ENCODE peak calls at places on chromosomes 12 and 14, in four cellular contexts. M, C, N and Z are unnamed samples.

GRCh38 chr12:123435636-123436016 is 858 bp downstream of the RILPL2 start:
- DNase-seq in M (no peak), C (no peak), N (no peak), Z (no peak)

GRCh38 chr14:70601162-70601561 is 707 bp upstream of the MED6 start:
- DNase-seq in M (no peak), C (no peak), N (peak), Z (no peak)

GRCh38 chr14:59060841-59061240 is 127.6 kb upstream of the DAAM1 start:
- DNase-seq in N (no peak), M (no peak), C (no peak), Z (no peak)

GRCh38 chr14:37615582-37616289 is 20.3 kb downstream of the TTC6 start:
- DNase-seq in N (no peak), C (no peak), M (no peak), Z (no peak)

GRCh38 chr14:53432378-53432802 is 279.3 kb upstream of the DDHD1 start:
- DNase-seq in M (no peak), N (peak), C (no peak), Z (peak)

GRCh38 chr12:96134200-96134599 is 60.0 kb upstream of the ELK3 start:
- DNase-seq in M (no peak), N (no peak), C (no peak), Z (no peak)

GRCh38 chr14:105161314-105161713 is 7.3 kb downstream of the JAG2 start:
- DNase-seq in C (no peak), N (no peak), M (no peak), Z (no peak)

GRCh38 chr12:44875954-44876553 is at the start of gene NELL2:
- DNase-seq in N (peak), M (no peak), C (peak), Z (peak)

GRCh38 chr14:19974844-19975243 is 547 bp upstream of the OR4K15 start:
- DNase-seq in M (no peak), C (no peak), N (no peak), Z (no peak)

GRCh38 chr12:31620311-31620710 is 29.4 kb upstream of the DENND5B start:
- DNase-seq in M (no peak), N (no peak), C (no peak), Z (no peak)

GRCh38 chr12:94239332-94239731 is 91.0 kb downstream of the PLXNC1 start:
- DNase-seq in C (no peak), M (no peak), N (no peak), Z (no peak)

GRCh38 chr14:58807271-58807670 is 169.5 kb downstream of the DACT1 start:
- DNase-seq in M (no peak), N (no peak), C (no peak), Z (no peak)

GRCh38 chr12:2813573-2814185 is 1.2 kb downstream of the ITFG2 start:
- DNase-seq in M (no peak), C (no peak), N (peak), Z (peak)

GRCh38 chr12:102958073-102958829 is 777 bp downstream of the ASCL1 start:
- DNase-seq in N (peak), C (peak), M (no peak), Z (peak)

GRCh38 chr14:91413547-91414474 is 3.8 kb downstream of the CCDC88C start:
- DNase-seq in C (no peak), M (no peak), N (peak), Z (no peak)

GRCh38 chr12:121218588-121219352 is 8.8 kb downstream of the P2RX4 start:
- DNase-seq in N (no peak), C (no peak), M (no peak), Z (peak)

GRCh38 chr14:26765768-26766550 is 168.1 kb upstream of the NOVA1 start:
- DNase-seq in C (no peak), N (no peak), M (no peak), Z (no peak)

GRCh38 chr12:79886917-79887519 is 47.9 kb downstream of the PPP1R12A start:
- DNase-seq in C (no peak), N (peak), M (no peak), Z (peak)

GRCh38 chr14:104547998-104548700 is 31.4 kb upstream of the C14orf180 start:
- DNase-seq in C (no peak), N (no peak), M (no peak), Z (no peak)

GRCh38 chr12:92257261-92257660 is 111.6 kb upstream of the BTG1 start:
- DNase-seq in N (no peak), C (no peak), M (no peak), Z (no peak)

GRCh38 chr12:28780096-28780495 is 369.0 kb upstream of the FAR2 start:
- DNase-seq in N (no peak), C (no peak), M (no peak), Z (no peak)

GRCh38 chr12:47397664-47398281 is 308.1 kb downstream of the RPAP3 start:
- DNase-seq in C (no peak), N (no peak), M (no peak), Z (no peak)

GRCh38 chr12:2488596-2488995 is 306.2 kb upstream of the FKBP4 start:
- DNase-seq in M (no peak), N (no peak), C (no peak), Z (no peak)

GRCh38 chr12:62434504-62435336 is 31.9 kb upstream of the MON2 start:
- DNase-seq in N (no peak), C (no peak), M (no peak), Z (peak)

GRCh38 chr12:33988888-33989287 is 33.4 kb upstream of the ALG10 start:
- DNase-seq in N (no peak), M (no peak), C (no peak), Z (no peak)

GRCh38 chr14:97116546-97116945 is 319.4 kb downstream of the VRK1 start:
- DNase-seq in N (no peak), M (no peak), C (no peak), Z (no peak)

GRCh38 chr14:74620497-74620921 is 8.5 kb upstream of the LTBP2 start:
- DNase-seq in C (no peak), N (no peak), M (peak), Z (no peak)

GRCh38 chr12:15757553-15758255 is 31.5 kb downstream of the EPS8 start:
- DNase-seq in M (no peak), N (no peak), C (no peak), Z (no peak)

GRCh38 chr12:54357802-54358619 is 6.3 kb downstream of the GPR84 start:
- DNase-seq in M (no peak), C (peak), N (no peak), Z (no peak)

GRCh38 chr12:14356147-14356546 is 9.3 kb upstream of the ATF7IP start:
- DNase-seq in N (no peak), C (no peak), M (no peak), Z (no peak)

GRCh38 chr12:104734541-104735075 is 223.5 kb downstream of the SLC41A2 start:
- DNase-seq in N (no peak), M (no peak), C (no peak), Z (no peak)

GRCh38 chr12:24810378-24810777 is 138.5 kb downstream of the BCAT1 start:
- DNase-seq in C (no peak), M (no peak), N (no peak), Z (no peak)

GRCh38 chr12:19978193-19978592 is 390.1 kb upstream of the PDE3A start:
- DNase-seq in M (no peak), C (no peak), N (no peak), Z (no peak)

GRCh38 chr14:88995437-88996198 is 171.2 kb downstream of the TTC8 start:
- DNase-seq in N (peak), M (no peak), C (no peak), Z (no peak)

GRCh38 chr12:131608740-131609665 is 101.9 kb upstream of the SFSWAP start:
- DNase-seq in C (peak), N (peak), M (peak), Z (peak)

GRCh38 chr12:65083581-65083980 is 37.5 kb downstream of the WIF1 start:
- DNase-seq in M (no peak), N (no peak), C (no peak), Z (no peak)

GRCh38 chr12:116606397-116606796 is 47.2 kb downstream of the MAP1LC3B2 start:
- DNase-seq in C (no peak), N (no peak), M (no peak), Z (no peak)

GRCh38 chr12:132186857-132187620 is 42.8 kb downstream of the NOC4L start:
- DNase-seq in N (no peak), C (no peak), M (no peak), Z (no peak)

GRCh38 chr12:95998611-95999300 is 2.6 kb upstream of the HAL start:
- DNase-seq in N (peak), C (peak), M (no peak), Z (peak)